ENCODE peak calls at places on chromosome 22, in nine cellular contexts. P, M, I, S, A, T, K, L and E are unnamed samples.

GRCh38 chr22:47328550-47329243 is 566.2 kb downstream of the TBC1D22A start:
- DNase-seq in T (peak; percentile 96), A (peak; percentile 71), I (peak; percentile 97), L (peak; percentile 73), P (peak; percentile 9), S (no peak), K (no peak), M (no peak), E (no peak)

GRCh38 chr22:24208012-24208749 is 26.9 kb downstream of the SUSD2 start:
- DNase-seq in M (no peak), P (peak; percentile 97), S (no peak), A (peak; percentile 97), T (peak; percentile 99), L (no peak), I (peak; percentile 99), K (no peak), E (no peak)

GRCh38 chr22:25572708-25573161 is 8.3 kb downstream of the GRK3 start:
- DNase-seq in I (no peak), K (no peak), A (no peak), M (no peak), T (no peak), S (peak; percentile 82), P (no peak), L (no peak), E (peak; percentile 42)

GRCh38 chr22:26894766-26895485 is 237.5 kb downstream of the MIAT start:
- DNase-seq in T (peak; percentile 75), P (peak; percentile 89), A (peak; percentile 89), L (no peak), M (peak; percentile 37), I (peak; percentile 87), S (no peak), K (no peak), E (no peak)

GRCh38 chr22:23239429-23239828 is 59.1 kb downstream of the BCR start:
- DNase-seq in K (no peak), A (no peak), M (no peak), L (no peak), P (no peak), T (no peak), S (no peak), I (no peak), E (no peak)

GRCh38 chr22:44894782-44895181 is 115.0 kb downstream of the PHF21B start:
- DNase-seq in L (no peak), K (no peak), S (no peak), A (no peak), M (no peak), I (no peak), P (no peak), T (no peak), E (peak; percentile 19)

GRCh38 chr22:27175974-27176373 is 518.6 kb downstream of the MIAT start:
- DNase-seq in L (no peak), P (no peak), S (no peak), M (no peak), T (no peak), K (no peak), A (no peak), I (no peak), E (no peak)

GRCh38 chr22:50606561-50607365 is 6.2 kb downstream of the MAPK8IP2 start:
- DNase-seq in A (no peak), K (no peak), L (no peak), P (no peak), M (no peak), I (no peak), T (no peak), S (no peak), E (peak; percentile 25)

GRCh38 chr22:31173386-31174145 is 13.6 kb downstream of the RNF185 start:
- DNase-seq in A (peak; percentile 78), T (peak; percentile 77), L (no peak), M (peak; percentile 5), I (peak; percentile 86), S (no peak), K (no peak), P (peak; percentile 89), E (no peak)

GRCh38 chr22:30720263-30720837 is 25.7 kb downstream of the OSBP2 start:
- DNase-seq in M (no peak), K (no peak), I (no peak), P (no peak), T (no peak), S (no peak), A (no peak), L (no peak), E (no peak)

GRCh38 chr22:25404556-25404922 is 159.9 kb upstream of the GRK3 start:
- DNase-seq in A (peak; percentile 12), M (no peak), S (no peak), T (no peak), P (no peak), I (no peak), K (peak; percentile 72), L (peak; percentile 51), E (peak; percentile 33)

GRCh38 chr22:41286639-41287091 is 678 bp upstream of the RANGAP1 start:
- DNase-seq in K (no peak), I (peak; percentile 25), T (peak; percentile 45), P (no peak), L (no peak), S (peak; percentile 54), M (peak; percentile 82), A (no peak), E (no peak)

GRCh38 chr22:44182591-44183588 is 2.2 kb downstream of the PARVG start:
- DNase-seq in K (peak; percentile 54), A (no peak), M (peak; percentile 78), S (peak; percentile 57), I (no peak), L (no peak), T (no peak), P (no peak), E (peak; percentile 59)

GRCh38 chr22:27711756-27712155 is 89.8 kb downstream of the MN1 start:
- DNase-seq in L (no peak), P (no peak), M (no peak), I (no peak), T (no peak), K (no peak), A (no peak), S (no peak), E (no peak)

GRCh38 chr22:43820671-43821305 is 8.7 kb upstream of the EFCAB6 start:
- DNase-seq in A (no peak), L (no peak), T (no peak), M (no peak), K (no peak), P (no peak), S (no peak), I (no peak), E (peak; percentile 11)

GRCh38 chr22:23832226-23833016 is 6.4 kb downstream of the DERL3 start:
- DNase-seq in I (no peak), K (peak; percentile 46), M (no peak), A (no peak), S (no peak), P (no peak), T (no peak), L (peak; percentile 32), E (no peak)

GRCh38 chr22:20981787-20982562 is at the start of gene LZTR1:
- DNase-seq in A (peak; percentile 83), I (peak; percentile 76), L (peak; percentile 88), S (peak; percentile 92), P (peak; percentile 90), M (peak; percentile 79), T (peak; percentile 80), K (peak; percentile 93), E (peak; percentile 92)
- TF ChIP-seq CTCF in A (peak; percentile 32), I (peak; percentile 48), L (peak; percentile 43), S (peak; percentile 75), P (peak; percentile 47), M (peak; percentile 56), T (peak; percentile 50), K (no peak), E (peak; percentile 56)

GRCh38 chr22:36497910-36498669 is 8.8 kb downstream of the FOXRED2 start:
- DNase-seq in S (no peak), A (no peak), L (no peak), P (no peak), I (no peak), M (no peak), K (no peak), T (no peak), E (no peak)
- TF ChIP-seq CTCF in S (no peak), A (no peak), L (no peak), P (no peak), I (no peak), M (no peak), K (no peak), T (peak; percentile 13), E (no peak)

GRCh38 chr22:19909350-19910179 is 32.0 kb upstream of the COMT start:
- DNase-seq in T (peak; percentile 86), A (peak; percentile 47), K (peak; percentile 89), P (peak; percentile 74), M (peak; percentile 93), S (peak; percentile 47), L (peak; percentile 90), I (peak; percentile 71), E (peak; percentile 90)
- TF ChIP-seq CTCF in T (peak; percentile 93), A (peak; percentile 92), K (peak; percentile 73), P (peak; percentile 88), M (peak; percentile 77), S (peak; percentile 90), L (peak; percentile 40), I (peak; percentile 91), E (peak; percentile 90)

GRCh38 chr22:19963863-19964642 is 22.4 kb upstream of the TXNRD2 start:
- DNase-seq in I (no peak), S (no peak), K (no peak), L (no peak), A (no peak), P (no peak), M (no peak), T (no peak), E (no peak)

GRCh38 chr22:19964701-19965386 is 23.2 kb upstream of the TXNRD2 start:
- DNase-seq in T (no peak), M (no peak), I (no peak), L (no peak), A (no peak), P (no peak), S (no peak), K (no peak), E (no peak)

GRCh38 chr22:19962246-19962908 is 20.8 kb upstream of the TXNRD2 start:
- DNase-seq in M (peak; percentile 85), I (peak; percentile 74), S (peak; percentile 64), L (no peak), T (peak; percentile 77), A (peak; percentile 81), P (peak; percentile 93), K (peak; percentile 83), E (peak; percentile 87)

GRCh38 chr22:19961868-19962245 is 20.2 kb upstream of the TXNRD2 start:
- DNase-seq in S (no peak), A (no peak), L (no peak), K (no peak), P (no peak), I (no peak), T (no peak), M (no peak), E (no peak)

DNA sequence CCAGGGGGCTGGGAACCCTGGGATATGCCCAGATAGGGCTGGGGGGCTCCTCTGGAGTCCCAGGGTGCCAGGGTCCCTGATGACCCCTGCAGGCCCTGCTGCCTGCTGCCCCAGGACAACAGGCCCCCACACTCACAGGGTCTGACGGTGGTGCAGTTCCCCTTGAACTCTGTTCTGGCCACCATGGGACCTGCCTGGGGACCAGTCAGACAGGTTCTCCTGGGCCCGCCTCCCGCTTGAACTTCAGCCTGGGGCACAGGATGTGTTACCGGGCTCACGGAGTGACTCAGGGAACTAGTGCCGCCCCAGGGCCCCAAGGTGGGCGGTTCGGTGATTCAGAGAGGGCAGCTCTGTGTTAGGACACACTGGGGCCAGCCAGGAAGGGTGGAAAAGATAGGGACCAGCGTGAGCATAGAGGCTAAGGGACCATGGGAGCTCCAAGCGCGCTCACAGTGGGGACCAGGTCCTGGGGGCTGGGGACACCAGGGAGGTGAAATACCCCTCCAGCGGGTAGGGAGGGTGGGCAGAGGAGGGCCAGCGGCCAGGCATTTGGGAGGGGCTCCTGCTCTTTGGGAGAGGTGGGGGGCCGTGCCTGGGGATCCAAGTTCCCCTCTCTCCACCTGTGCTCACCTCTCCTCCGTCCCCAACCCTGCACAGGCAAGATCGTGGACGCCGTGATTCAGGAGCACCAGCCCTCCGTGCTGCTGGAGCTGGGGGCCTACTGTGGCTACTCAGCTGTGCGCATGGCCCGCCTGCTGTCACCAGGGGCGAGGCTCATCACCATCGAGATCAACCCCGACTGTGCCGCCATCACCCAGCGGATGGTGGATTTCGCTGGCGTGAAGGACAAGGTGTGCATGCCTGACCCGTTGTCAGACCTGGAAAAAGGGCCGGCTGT is 21.5 kb upstream of the TXNRD2 start:
- DNase-seq in P (peak; percentile 98), L (no peak), S (no peak), I (peak; percentile 66), A (peak; percentile 96), M (peak; percentile 68), T (peak; percentile 61), K (peak; percentile 87), E (no peak)
- TF ChIP-seq CTCF in P (no peak), L (no peak), S (no peak), I (no peak), A (no peak), M (no peak), T (no peak), K (no peak), E (no peak)